ENCODE peak calls at places on chromosomes 5 and 9, in ten cellular contexts. J is CD8-positive, alpha-beta memory T cell; F is GM23248; B is CD8-positive, alpha-beta T cell; K is caudate nucleus; Z is right lobe of liver; U is prostate gland; I is astrocyte; Y is lower lobe of right lung; D is K562. P is an unnamed sample.

GRCh38 chr5:95812100-95812472 is 10.4 kb downstream of the GLRX start:
- DNase-seq in J (peak; percentile 22), F (peak; percentile 18), B (no peak), K (no peak), Z (no peak), U (no peak), I (no peak), Y (peak; percentile 48), D (no peak), P (no peak)

GRCh38 chr9:96219615-96220257 is 82.2 kb downstream of the HSD17B3 start:
- DNase-seq in J (peak; percentile 29), F (peak; percentile 77), B (peak; percentile 27), K (no peak), Z (peak; percentile 59), U (no peak), I (no peak), Y (peak; percentile 63), D (peak; percentile 76), P (no peak)

GRCh38 chr5:59416441-59416840 is 477.1 kb downstream of the PDE4D start:
- DNase-seq in J (no peak), F (peak; percentile 53), B (no peak), K (no peak), Z (no peak), U (no peak), I (peak; percentile 3), Y (no peak), D (no peak), P (no peak)

GRCh38 chr9:130284249-130284625 is 18.7 kb downstream of the HMCN2 start:
- DNase-seq in J (no peak), F (no peak), B (no peak), K (no peak), Z (no peak), U (no peak), I (no peak), Y (no peak), D (no peak), P (no peak)

GRCh38 chr5:180366303-180366702 is 13.2 kb upstream of the GFPT2 start:
- DNase-seq in J (no peak), F (peak; percentile 78), B (no peak), K (peak; percentile 40), Z (no peak), U (no peak), I (no peak), Y (no peak), D (no peak), P (no peak)

GRCh38 chr9:70484232-70485130 is 70.0 kb upstream of the KLF9 start:
- DNase-seq in J (no peak), F (peak; percentile 85), B (no peak), K (peak; percentile 23), Z (no peak), U (peak; percentile 53), I (peak; percentile 64), Y (no peak), D (peak; percentile 72), P (peak; percentile 64)

GRCh38 chr9:18473551-18474279 is at the start of gene ADAMTSL1:
- DNase-seq in J (no peak), F (peak; percentile 79), B (no peak), K (peak; percentile 43), Z (no peak), U (peak; percentile 40), I (peak; percentile 85), Y (no peak), D (no peak), P (no peak)

GRCh38 chr5:177304392-177305119 is 957 bp downstream of the PRELID1 start:
- DNase-seq in J (peak; percentile 31), F (peak; percentile 52), B (no peak), K (no peak), Z (no peak), U (no peak), I (no peak), Y (no peak), D (peak; percentile 52), P (no peak)

GRCh38 chr5:109743041-109743531 is 53.4 kb downstream of the MAN2A1 start:
- DNase-seq in J (no peak), F (no peak), B (no peak), K (no peak), Z (no peak), U (no peak), I (no peak), Y (no peak), D (peak; percentile 22), P (no peak)

GRCh38 chr5:137034764-137035479 is 464.2 kb downstream of the SPOCK1 start:
- DNase-seq in J (no peak), F (no peak), B (no peak), K (no peak), Z (no peak), U (no peak), I (no peak), Y (no peak), D (no peak), P (no peak)

GRCh38 chr5:157290981-157291711 is 25.2 kb downstream of the CYFIP2 start:
- DNase-seq in J (no peak), F (no peak), B (no peak), K (no peak), Z (peak; percentile 83), U (no peak), I (peak; percentile 10), Y (no peak), D (no peak), P (no peak)

GRCh38 chr5:126357585-126358342 is 65.4 kb upstream of the GRAMD2B start:
- DNase-seq in J (no peak), F (no peak), B (no peak), K (no peak), Z (no peak), U (no peak), I (no peak), Y (no peak), D (no peak), P (no peak)

GRCh38 chr5:139842321-139842720 is 46.7 kb downstream of the PSD2 start:
- DNase-seq in J (no peak), F (no peak), B (no peak), K (no peak), Z (peak; percentile 40), U (no peak), I (no peak), Y (peak; percentile 10), D (no peak), P (no peak)

GRCh38 chr5:142611154-142611553 is 74.7 kb downstream of the FGF1 start:
- DNase-seq in J (peak; percentile 42), F (peak; percentile 75), B (peak; percentile 52), K (peak; percentile 60), Z (peak; percentile 73), U (peak; percentile 59), I (peak; percentile 35), Y (peak; percentile 64), D (peak; percentile 56), P (peak; percentile 55)

GRCh38 chr9:84230355-84231136 is 110.0 kb downstream of the SLC28A3 start:
- DNase-seq in J (no peak), F (peak; percentile 47), B (no peak), K (no peak), Z (no peak), U (no peak), I (peak; percentile 25), Y (no peak), D (no peak), P (no peak)

GRCh38 chr5:154044585-154044984 is 5.8 kb downstream of the MFAP3 start:
- DNase-seq in J (no peak), F (no peak), B (no peak), K (no peak), Z (no peak), U (no peak), I (no peak), Y (no peak), D (no peak), P (no peak)

GRCh38 chr5:171825046-171825445 is 39.4 kb downstream of the SMIM23 start:
- DNase-seq in J (no peak), F (peak; percentile 26), B (no peak), K (no peak), Z (no peak), U (no peak), I (peak; percentile 75), Y (no peak), D (no peak), P (peak; percentile 45)

DNA sequence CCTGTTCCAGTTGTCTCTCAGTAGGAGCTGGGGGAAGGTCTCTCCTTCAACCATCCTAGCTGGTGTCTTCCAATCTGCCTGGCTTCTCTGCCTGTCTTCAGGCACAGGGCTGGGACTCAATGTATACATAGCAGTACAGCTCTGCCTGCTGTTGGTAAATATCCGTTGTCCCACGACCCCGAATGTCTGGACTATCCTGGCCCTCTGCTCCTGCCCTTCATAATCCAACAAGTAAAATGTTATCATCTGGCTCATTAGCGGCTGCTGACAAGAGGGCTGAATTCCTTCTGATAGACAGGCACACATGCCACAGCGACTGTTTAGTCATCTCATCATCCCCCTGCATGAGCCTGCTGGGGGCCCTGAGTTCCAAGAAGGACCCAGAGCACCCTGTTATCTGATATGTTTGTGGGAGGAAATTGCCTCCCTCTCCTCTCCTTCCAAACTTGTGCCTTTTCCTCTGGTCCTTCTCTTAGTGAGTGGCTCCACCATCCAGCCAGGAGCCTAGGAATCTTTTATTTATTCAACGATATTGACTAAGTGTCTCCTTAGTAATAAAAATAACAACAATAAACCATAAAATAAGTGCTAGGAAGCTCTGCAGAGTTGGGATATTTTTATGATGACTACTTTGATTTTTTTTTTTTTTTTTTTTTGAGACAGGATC is 29.5 kb upstream of the TGFBR1 start:
- DNase-seq in J (no peak), F (peak; percentile 80), B (no peak), K (no peak), Z (no peak), U (no peak), I (no peak), Y (no peak), D (peak; percentile 84), P (no peak)
- H3K27ac ChIP-seq in J (peak overlapping the region; percentile 66), F (peak overlapping the region; percentile 45), B (no peak overlapping the region), K (no peak overlapping the region), Z (no peak overlapping the region), U (no peak overlapping the region), I (peak overlapping the region; percentile 71), Y (no peak overlapping the region), D (peak overlapping the region; percentile 96), P (no peak overlapping the region)

GRCh38 chr9:108652851-108653250 is 202.9 kb downstream of the ACTL7B start:
- DNase-seq in J (no peak), F (no peak), B (no peak), K (no peak), Z (no peak), U (no peak), I (no peak), Y (no peak), D (no peak), P (no peak)
- H3K27ac ChIP-seq in J (no peak overlapping the region), F (no peak overlapping the region), B (no peak overlapping the region), K (no peak overlapping the region), Z (no peak overlapping the region), U (no peak overlapping the region), I (no peak overlapping the region), Y (no peak overlapping the region), D (no peak overlapping the region), P (no peak overlapping the region)

DNA sequence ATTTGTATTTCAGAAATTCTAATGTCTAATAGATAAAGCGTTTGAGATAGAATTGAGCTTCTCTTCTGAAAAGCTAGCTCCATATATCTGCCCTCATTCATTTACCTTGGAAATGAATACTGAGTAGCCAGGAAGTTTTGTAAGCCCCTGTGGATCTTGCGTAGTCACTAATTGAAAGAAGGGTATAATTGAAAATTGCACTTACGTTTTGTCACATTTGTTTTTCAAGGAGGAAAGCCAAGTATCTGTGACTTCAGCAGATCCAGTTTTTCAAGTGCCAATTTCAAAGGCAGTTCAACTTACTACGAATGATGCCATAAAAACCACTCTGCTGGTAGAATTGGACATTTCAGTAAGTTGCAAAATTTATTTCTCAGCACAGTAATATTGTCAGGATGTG is 14.0 kb downstream of the MTRR start:
- DNase-seq in J (no peak), F (no peak), B (no peak), K (no peak), Z (no peak), U (no peak), I (no peak), Y (no peak), D (no peak), P (no peak)
- H3K27ac ChIP-seq in J (no peak overlapping the region), F (no peak overlapping the region), B (no peak overlapping the region), K (peak overlapping the region; percentile 93), Z (no peak overlapping the region), U (no peak overlapping the region), I (no peak overlapping the region), Y (no peak overlapping the region), D (no peak overlapping the region), P (no peak overlapping the region)

GRCh38 chr5:74576941-74577456 is 63.5 kb downstream of the ENC1 start:
- DNase-seq in J (no peak), F (peak; percentile 75), B (no peak), K (no peak), Z (no peak), U (no peak), I (peak; percentile 62), Y (no peak), D (no peak), P (no peak)
- H3K27ac ChIP-seq in J (no peak overlapping the region), F (peak overlapping the region; percentile 37), B (no peak overlapping the region), K (no peak overlapping the region), Z (peak overlapping the region; percentile 88), U (peak overlapping the region; percentile 36), I (peak overlapping the region; percentile 86), Y (peak overlapping the region; percentile 79), D (no peak overlapping the region), P (peak overlapping the region; percentile 5)

P was measured in foreskin keratinocyte.